ENCODE peak calls at places on chromosome 7, in nine cellular contexts. One of them, this sample, is unnamed. For H3K36me3, the result is how much of the 10 kb centered on the place peaks cover.

GRCh38 chr7:93475811-93476210 is 98.7 kb downstream of the CALCR start:
- DNase-seq in heart left ventricle: no peak
- DNase-seq in keratinocyte: no peak
- DNase-seq in Panc1: no peak
- DNase-seq in kidney: no peak
- DNase-seq in gastrocnemius medialis: no peak
- DNase-seq in neuronal stem cell: no peak
- DNase-seq in colonic mucosa: no peak
- DNase-seq in endodermal cell: no peak
- DNase-seq in this sample: no peak

GRCh38 chr7:27107901-27108381 is 5.5 kb upstream of the HOXA2 start:
- DNase-seq in heart left ventricle: no peak
- DNase-seq in keratinocyte: no peak
- DNase-seq in Panc1: no peak
- DNase-seq in kidney: peak
- DNase-seq in gastrocnemius medialis: no peak
- DNase-seq in neuronal stem cell: no peak
- DNase-seq in colonic mucosa: no peak
- DNase-seq in endodermal cell: peak
- DNase-seq in this sample: no peak

GRCh38 chr7:84176716-84177115 is 17.9 kb downstream of the SEMA3A start:
- DNase-seq in heart left ventricle: no peak
- DNase-seq in keratinocyte: no peak
- DNase-seq in Panc1: no peak
- DNase-seq in kidney: no peak
- DNase-seq in gastrocnemius medialis: no peak
- DNase-seq in neuronal stem cell: no peak
- DNase-seq in colonic mucosa: no peak
- DNase-seq in endodermal cell: no peak
- DNase-seq in this sample: no peak

GRCh38 chr7:43198016-43198415 is 85.6 kb downstream of the HECW1 start:
- DNase-seq in heart left ventricle: no peak
- DNase-seq in keratinocyte: no peak
- DNase-seq in Panc1: no peak
- DNase-seq in kidney: no peak
- DNase-seq in gastrocnemius medialis: no peak
- DNase-seq in neuronal stem cell: no peak
- DNase-seq in colonic mucosa: no peak
- DNase-seq in endodermal cell: no peak
- DNase-seq in this sample: no peak

GRCh38 chr7:2009541-2010001 is 223.2 kb downstream of the MAD1L1 start:
- DNase-seq in heart left ventricle: peak
- DNase-seq in keratinocyte: no peak
- DNase-seq in Panc1: no peak
- DNase-seq in kidney: peak
- DNase-seq in gastrocnemius medialis: no peak
- DNase-seq in neuronal stem cell: no peak
- DNase-seq in colonic mucosa: no peak
- DNase-seq in endodermal cell: no peak
- DNase-seq in this sample: no peak

GRCh38 chr7:123538189-123538714 is 3.9 kb upstream of the IQUB start:
- DNase-seq in heart left ventricle: no peak
- DNase-seq in keratinocyte: no peak
- DNase-seq in Panc1: peak
- DNase-seq in kidney: no peak
- DNase-seq in gastrocnemius medialis: no peak
- DNase-seq in neuronal stem cell: no peak
- DNase-seq in colonic mucosa: no peak
- DNase-seq in endodermal cell: no peak
- DNase-seq in this sample: no peak

GRCh38 chr7:96238976-96239766 is 82.7 kb downstream of the SLC25A13 start:
- DNase-seq in heart left ventricle: no peak
- DNase-seq in keratinocyte: peak
- DNase-seq in Panc1: no peak
- DNase-seq in kidney: no peak
- DNase-seq in gastrocnemius medialis: no peak
- DNase-seq in neuronal stem cell: no peak
- DNase-seq in colonic mucosa: no peak
- DNase-seq in endodermal cell: no peak
- DNase-seq in this sample: no peak

GRCh38 chr7:2575733-2576350 is 17.1 kb downstream of the IQCE start:
- DNase-seq in heart left ventricle: no peak
- DNase-seq in keratinocyte: no peak
- DNase-seq in Panc1: no peak
- DNase-seq in kidney: no peak
- DNase-seq in gastrocnemius medialis: no peak
- DNase-seq in neuronal stem cell: no peak
- DNase-seq in colonic mucosa: no peak
- DNase-seq in endodermal cell: no peak
- DNase-seq in this sample: no peak

GRCh38 chr7:22082886-22083710 is 137.4 kb upstream of the CDCA7L start:
- DNase-seq in heart left ventricle: peak
- DNase-seq in keratinocyte: no peak
- DNase-seq in Panc1: peak
- DNase-seq in kidney: peak
- DNase-seq in gastrocnemius medialis: peak
- DNase-seq in neuronal stem cell: peak
- DNase-seq in colonic mucosa: peak
- DNase-seq in endodermal cell: peak
- DNase-seq in this sample: peak

GRCh38 chr7:7719235-7719634 is 828 bp upstream of the RPA3 start:
- DNase-seq in heart left ventricle: no peak
- DNase-seq in keratinocyte: peak
- DNase-seq in Panc1: peak
- DNase-seq in kidney: no peak
- DNase-seq in gastrocnemius medialis: peak
- DNase-seq in neuronal stem cell: no peak
- DNase-seq in colonic mucosa: peak
- DNase-seq in endodermal cell: no peak
- DNase-seq in this sample: no peak

GRCh38 chr7:107668296-107668695 is 7.7 kb downstream of the SLC26A4 start:
- DNase-seq in heart left ventricle: no peak
- DNase-seq in keratinocyte: no peak
- DNase-seq in Panc1: no peak
- DNase-seq in kidney: no peak
- DNase-seq in gastrocnemius medialis: no peak
- DNase-seq in neuronal stem cell: no peak
- DNase-seq in colonic mucosa: no peak
- DNase-seq in endodermal cell: no peak
- DNase-seq in this sample: no peak

GRCh38 chr7:151585744-151586424 is 66.2 kb upstream of the RHEB start:
- DNase-seq in heart left ventricle: no peak
- DNase-seq in keratinocyte: no peak
- DNase-seq in Panc1: no peak
- DNase-seq in kidney: no peak
- DNase-seq in gastrocnemius medialis: no peak
- DNase-seq in neuronal stem cell: no peak
- DNase-seq in colonic mucosa: no peak
- DNase-seq in endodermal cell: no peak
- DNase-seq in this sample: no peak

GRCh38 chr7:155163696-155164095 is 93.6 kb downstream of the HTR5A start:
- DNase-seq in heart left ventricle: no peak
- DNase-seq in keratinocyte: no peak
- DNase-seq in Panc1: no peak
- DNase-seq in kidney: no peak
- DNase-seq in gastrocnemius medialis: no peak
- DNase-seq in neuronal stem cell: no peak
- DNase-seq in colonic mucosa: no peak
- DNase-seq in endodermal cell: no peak
- DNase-seq in this sample: no peak

GRCh38 chr7:94698275-94698674 is 42.3 kb upstream of the SGCE start:
- DNase-seq in heart left ventricle: no peak
- DNase-seq in keratinocyte: no peak
- DNase-seq in Panc1: peak
- DNase-seq in kidney: no peak
- DNase-seq in gastrocnemius medialis: no peak
- DNase-seq in neuronal stem cell: no peak
- DNase-seq in colonic mucosa: no peak
- DNase-seq in endodermal cell: no peak
- DNase-seq in this sample: no peak

GRCh38 chr7:117724898-117725297 is 148.3 kb downstream of the CTTNBP2 start:
- DNase-seq in heart left ventricle: no peak
- DNase-seq in keratinocyte: no peak
- DNase-seq in Panc1: no peak
- DNase-seq in kidney: no peak
- DNase-seq in gastrocnemius medialis: no peak
- DNase-seq in neuronal stem cell: no peak
- DNase-seq in colonic mucosa: no peak
- DNase-seq in endodermal cell: no peak
- DNase-seq in this sample: no peak
- H3K27ac ChIP-seq in heart left ventricle: no peak
- H3K27ac ChIP-seq in keratinocyte: no peak
- H3K27ac ChIP-seq in Panc1: no peak
- H3K27ac ChIP-seq in kidney: no peak
- H3K27ac ChIP-seq in gastrocnemius medialis: no peak
- H3K27ac ChIP-seq in neuronal stem cell: no peak
- H3K27ac ChIP-seq in colonic mucosa: no peak
- H3K27ac ChIP-seq in endodermal cell: no peak
- H3K27ac ChIP-seq in this sample: no peak

DNA sequence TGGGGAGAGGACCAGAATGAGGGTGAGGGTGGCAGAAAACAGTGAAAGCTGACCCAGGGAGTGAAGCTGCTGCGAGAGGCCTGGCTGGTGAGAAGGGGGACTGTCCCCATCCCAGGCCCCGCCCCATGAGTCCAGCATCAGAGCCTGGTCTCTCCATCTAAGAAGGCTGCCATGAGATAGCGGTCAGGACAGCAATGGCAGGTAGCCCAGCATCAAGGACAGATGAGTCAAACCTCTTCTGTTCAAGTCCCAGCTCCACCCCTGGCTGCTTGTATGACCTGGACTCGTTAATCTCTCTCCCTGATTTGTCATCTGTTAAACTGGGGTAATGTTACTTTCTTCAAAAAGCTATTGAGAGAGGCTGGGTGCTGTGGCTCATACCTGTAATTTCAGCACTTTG is 22.2 kb downstream of the GPNMB start:
- DNase-seq in heart left ventricle: no peak
- DNase-seq in keratinocyte: no peak
- DNase-seq in Panc1: no peak
- DNase-seq in kidney: no peak
- DNase-seq in gastrocnemius medialis: no peak
- DNase-seq in neuronal stem cell: no peak
- DNase-seq in colonic mucosa: no peak
- DNase-seq in endodermal cell: peak
- DNase-seq in this sample: no peak
- H3K36me3 ChIP-seq in heart left ventricle: under half
- H3K36me3 ChIP-seq in keratinocyte: under half
- H3K36me3 ChIP-seq in Panc1: under half
- H3K36me3 ChIP-seq in kidney: under half
- H3K36me3 ChIP-seq in gastrocnemius medialis: under half
- H3K36me3 ChIP-seq in neuronal stem cell: under half
- H3K36me3 ChIP-seq in colonic mucosa: under half
- H3K36me3 ChIP-seq in endodermal cell: under half
- H3K36me3 ChIP-seq in this sample: under half

DNA sequence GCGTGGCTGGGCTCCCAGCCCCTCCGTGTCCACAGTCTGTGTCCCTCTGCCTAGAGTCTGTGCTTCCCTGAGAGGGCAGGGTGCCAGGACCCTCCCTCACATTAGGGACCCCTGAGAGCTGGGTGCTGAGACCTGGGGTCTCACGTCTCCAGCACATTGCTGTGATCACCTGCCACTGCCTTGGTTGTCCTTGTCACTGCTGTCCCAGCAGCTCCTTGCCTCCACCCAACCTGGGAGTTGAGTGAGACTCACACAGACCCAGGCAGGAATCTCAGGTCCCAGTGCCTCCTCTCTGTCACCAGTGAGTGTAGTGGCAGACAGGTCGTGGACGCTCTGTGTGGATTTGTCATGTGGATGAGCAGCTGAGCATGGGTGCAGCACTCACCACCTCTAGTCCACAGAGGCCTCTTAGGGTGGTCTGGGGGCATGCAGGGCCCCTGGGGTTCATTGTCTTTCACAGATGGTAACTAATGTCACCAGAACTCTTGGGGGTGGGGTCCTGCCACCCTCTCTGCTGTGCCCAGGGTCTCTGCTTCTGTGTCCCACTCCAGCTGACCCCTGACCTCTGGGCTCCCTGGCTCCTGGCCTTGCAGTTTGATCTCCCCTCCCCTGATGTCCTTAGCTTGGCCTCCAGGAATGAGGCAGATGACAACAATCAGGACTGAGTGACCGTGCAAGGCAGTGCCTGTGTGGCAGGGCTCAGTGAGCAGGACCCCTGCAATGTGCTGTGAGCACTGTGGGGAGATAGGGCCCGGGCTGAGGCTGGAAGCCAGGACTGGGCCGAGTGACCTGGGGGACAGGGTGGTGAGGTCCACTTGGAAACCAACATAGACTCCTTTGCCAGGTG is 18.9 kb downstream of the ZNF783 start:
- DNase-seq in heart left ventricle: no peak
- DNase-seq in keratinocyte: no peak
- DNase-seq in Panc1: no peak
- DNase-seq in kidney: no peak
- DNase-seq in gastrocnemius medialis: no peak
- DNase-seq in neuronal stem cell: no peak
- DNase-seq in colonic mucosa: no peak
- DNase-seq in endodermal cell: no peak
- DNase-seq in this sample: no peak
- H3K27ac ChIP-seq in heart left ventricle: no peak
- H3K27ac ChIP-seq in keratinocyte: no peak
- H3K27ac ChIP-seq in Panc1: no peak
- H3K27ac ChIP-seq in kidney: no peak
- H3K27ac ChIP-seq in gastrocnemius medialis: no peak
- H3K27ac ChIP-seq in neuronal stem cell: no peak
- H3K27ac ChIP-seq in colonic mucosa: no peak
- H3K27ac ChIP-seq in endodermal cell: no peak
- H3K27ac ChIP-seq in this sample: no peak

GRCh38 chr7:156964971-156965370 is 15.5 kb downstream of the NOM1 start:
- DNase-seq in heart left ventricle: no peak
- DNase-seq in keratinocyte: no peak
- DNase-seq in Panc1: no peak
- DNase-seq in kidney: no peak
- DNase-seq in gastrocnemius medialis: no peak
- DNase-seq in neuronal stem cell: no peak
- DNase-seq in colonic mucosa: no peak
- DNase-seq in endodermal cell: no peak
- DNase-seq in this sample: no peak

GRCh38 chr7:156963472-156963871 is 14.0 kb downstream of the NOM1 start:
- DNase-seq in heart left ventricle: no peak
- DNase-seq in keratinocyte: no peak
- DNase-seq in Panc1: no peak
- DNase-seq in kidney: peak
- DNase-seq in gastrocnemius medialis: no peak
- DNase-seq in neuronal stem cell: no peak
- DNase-seq in colonic mucosa: no peak
- DNase-seq in endodermal cell: no peak
- DNase-seq in this sample: no peak

GRCh38 chr7:156968183-156968582 is 18.7 kb downstream of the NOM1 start:
- DNase-seq in heart left ventricle: no peak
- DNase-seq in keratinocyte: no peak
- DNase-seq in Panc1: no peak
- DNase-seq in kidney: no peak
- DNase-seq in gastrocnemius medialis: no peak
- DNase-seq in neuronal stem cell: no peak
- DNase-seq in colonic mucosa: no peak
- DNase-seq in endodermal cell: no peak
- DNase-seq in this sample: no peak

GRCh38 chr7:156962897-156963296 is 13.4 kb downstream of the NOM1 start:
- DNase-seq in heart left ventricle: no peak
- DNase-seq in keratinocyte: no peak
- DNase-seq in Panc1: no peak
- DNase-seq in kidney: peak
- DNase-seq in gastrocnemius medialis: no peak
- DNase-seq in neuronal stem cell: no peak
- DNase-seq in colonic mucosa: no peak
- DNase-seq in endodermal cell: no peak
- DNase-seq in this sample: no peak

GRCh38 chr7:156966387-156966786 is 16.9 kb downstream of the NOM1 start:
- DNase-seq in heart left ventricle: no peak
- DNase-seq in keratinocyte: no peak
- DNase-seq in Panc1: no peak
- DNase-seq in kidney: no peak
- DNase-seq in gastrocnemius medialis: no peak
- DNase-seq in neuronal stem cell: no peak
- DNase-seq in colonic mucosa: no peak
- DNase-seq in endodermal cell: no peak
- DNase-seq in this sample: no peak
- H3K36me3 ChIP-seq in heart left ventricle: under half
- H3K36me3 ChIP-seq in keratinocyte: under half
- H3K36me3 ChIP-seq in Panc1: under half
- H3K36me3 ChIP-seq in kidney: under half
- H3K36me3 ChIP-seq in gastrocnemius medialis: under half
- H3K36me3 ChIP-seq in neuronal stem cell: half or more
- H3K36me3 ChIP-seq in colonic mucosa: under half
- H3K36me3 ChIP-seq in endodermal cell: half or more
- H3K36me3 ChIP-seq in this sample: half or more

This sample was measured in thoracic aorta.